ENCODE peak calls at places on chromosome 10, in nine cellular contexts. P is transverse colon, Y is AG20443, Z is glomerular endothelial cell, L is SK-N-SH, G is dermis blood vessel endothelial cell, T is hippocampal formation, I is psoas muscle, S is NCI-H345. U is an unnamed sample.
A peak's percentile ranks its signal among the peaks of the same experiment; 100 is the strongest.

GRCh38 chr10:62916157-62916603 is 100.0 kb upstream of the EGR2 start:
- DNase-seq in Z (no peak), G (no peak), Y (peak; percentile 74), I (no peak), S (no peak), L (no peak), P (no peak), T (no peak), U (peak; percentile 55)

GRCh38 chr10:69684020-69684980 is 54.3 kb downstream of the FAM241B start:
- DNase-seq in S (no peak), Z (no peak), P (peak; percentile 90), Y (peak; percentile 56), G (peak; percentile 78), T (no peak), L (peak; percentile 39), I (no peak), U (peak; percentile 71)

GRCh38 chr10:69939033-69939432 is 113.6 kb upstream of the MACROH2A2 start:
- DNase-seq in S (no peak), Y (no peak), P (no peak), I (no peak), Z (no peak), T (no peak), G (no peak), L (no peak), U (no peak)

GRCh38 chr10:126372359-126372758 is 15.9 kb downstream of the ADAM12 start:
- DNase-seq in G (no peak), L (no peak), P (peak; percentile 73), Z (no peak), Y (no peak), S (no peak), T (no peak), I (no peak), U (no peak)

GRCh38 chr10:79139124-79139835 is 70.5 kb downstream of the ZMIZ1 start:
- DNase-seq in P (peak; percentile 45), I (peak; percentile 75), G (peak; percentile 48), Y (peak; percentile 89), L (no peak), Z (no peak), T (peak; percentile 15), S (no peak), U (peak; percentile 97)

GRCh38 chr10:36492590-36493510 is 632.5 kb upstream of the ANKRD30A start:
- DNase-seq in S (no peak), P (no peak), G (peak; percentile 17), Z (no peak), L (no peak), Y (peak; percentile 67), T (no peak), I (no peak), U (no peak)

GRCh38 chr10:103901299-103901698 is 16.7 kb downstream of the STN1 start:
- DNase-seq in S (no peak), G (peak; percentile 70), I (no peak), Y (no peak), P (no peak), T (no peak), L (no peak), Z (no peak), U (no peak)

GRCh38 chr10:19815478-19816419 is 483 bp upstream of the PLXDC2 start:
- DNase-seq in T (peak; percentile 69), Y (peak; percentile 20), P (peak; percentile 78), S (no peak), L (peak; percentile 75), I (peak; percentile 78), G (peak; percentile 3), Z (no peak), U (peak; percentile 71)

GRCh38 chr10:58796242-58796641 is 283.6 kb downstream of the BICC1 start:
- DNase-seq in P (no peak), S (no peak), Y (no peak), G (no peak), T (no peak), I (no peak), L (peak; percentile 66), Z (no peak), U (no peak)

GRCh38 chr10:47356708-47357107 is 8.5 kb downstream of the RBP3 start:
- DNase-seq in Z (no peak), Y (no peak), P (no peak), T (no peak), G (no peak), S (no peak), L (no peak), I (no peak), U (no peak)

GRCh38 chr10:1369197-1369596 is 313.0 kb downstream of the WDR37 start:
- DNase-seq in G (no peak), P (no peak), S (no peak), I (no peak), L (peak; percentile 17), Y (no peak), Z (no peak), T (no peak), U (no peak)

GRCh38 chr10:932589-932988 is 1.1 kb upstream of the LARP4B start:
- DNase-seq in T (no peak), P (no peak), L (peak; percentile 39), Z (no peak), G (no peak), I (peak; percentile 27), Y (no peak), S (no peak), U (no peak)

GRCh38 chr10:126905776-126906703 is 812 bp downstream of the DOCK1 start:
- DNase-seq in S (no peak), L (peak; percentile 83), T (peak; percentile 41), Z (no peak), P (peak; percentile 26), Y (peak; percentile 68), G (peak; percentile 52), I (no peak), U (peak; percentile 41)

U was measured in fibroblast of villous mesenchyme.